ENCODE peak calls at places on chromosomes 6 and 20, in six cellular contexts. W is SK-N-SH, S is bronchial epithelial cell, L is IMR-90, V is esophagus muscularis mucosa, Q is AG09319. P is an unnamed sample.

GRCh38 chr20:3687655-3688054 is 5.8 kb upstream of the ADAM33 start:
- DNase-seq in Q (no peak), W (no peak), V (no peak), L (peak), S (peak), P (no peak)

GRCh38 chr20:63449796-63450730 is 22.4 kb downstream of the KCNQ2 start:
- DNase-seq in S (no peak), L (no peak), W (peak), V (no peak), Q (no peak), P (no peak)

GRCh38 chr20:50541606-50542041 is 31.4 kb downstream of the PTPN1 start:
- DNase-seq in L (no peak), W (no peak), V (no peak), S (no peak), Q (no peak), P (no peak)

GRCh38 chr6:52538921-52539354 is 37.9 kb downstream of the TRAM2 start:
- DNase-seq in S (no peak), Q (no peak), W (no peak), V (no peak), L (peak), P (no peak)

GRCh38 chr20:24640686-24641085 is 171.3 kb downstream of the SYNDIG1 start:
- DNase-seq in S (no peak), W (no peak), Q (no peak), L (no peak), V (no peak), P (no peak)

GRCh38 chr6:31541059-31541657 is 645 bp downstream of the DDX39B start:
- DNase-seq in V (no peak), Q (peak), L (peak), W (peak), S (peak), P (peak)

GRCh38 chr6:4323322-4323721 is 187.9 kb upstream of the ECI2 start:
- DNase-seq in L (no peak), W (no peak), V (no peak), S (no peak), Q (no peak), P (no peak)

GRCh38 chr20:330233-331149 is 5.1 kb downstream of the SOX12 start:
- DNase-seq in S (peak), L (peak), Q (no peak), W (peak), V (no peak), P (peak)

GRCh38 chr6:57078808-57079207 is 11.2 kb upstream of the ZNF451 start:
- DNase-seq in L (no peak), Q (no peak), S (no peak), V (no peak), W (no peak), P (no peak)

GRCh38 chr20:61292821-61293612 is 41.0 kb downstream of the CDH4 start:
- DNase-seq in Q (no peak), V (no peak), L (no peak), S (no peak), W (no peak), P (no peak)

GRCh38 chr20:49597825-49598395 is 30.0 kb upstream of the PTGIS start:
- DNase-seq in S (no peak), L (no peak), W (no peak), V (no peak), Q (no peak), P (no peak)

GRCh38 chr20:23144856-23145255 is 58.7 kb upstream of the CD93 start:
- DNase-seq in W (no peak), V (no peak), Q (no peak), L (no peak), S (no peak), P (no peak)

GRCh38 chr20:58111340-58112016 is 117.0 kb downstream of the ANKRD60 start:
- DNase-seq in V (peak), S (no peak), Q (no peak), L (no peak), W (no peak), P (no peak)

GRCh38 chr6:116282698-116283097 is 3.0 kb upstream of the TSPYL1 start:
- DNase-seq in L (peak), W (no peak), Q (no peak), S (no peak), V (no peak), P (no peak)

GRCh38 chr6:42193491-42193894 is 1.3 kb downstream of the GUCA1B start:
- DNase-seq in V (no peak), Q (no peak), L (no peak), S (peak), W (no peak), P (no peak)

GRCh38 chr20:39326050-39326449 is 363.9 kb downstream of the DHX35 start:
- DNase-seq in S (no peak), V (no peak), L (no peak), W (no peak), Q (no peak), P (no peak)

GRCh38 chr6:144150673-144151009 is 324 bp downstream of the STX11 start:
- DNase-seq in Q (no peak), S (peak), L (peak), V (no peak), W (no peak), P (peak)

GRCh38 chr6:152576525-152576924 is 60.6 kb downstream of the SYNE1 start:
- DNase-seq in L (no peak), V (no peak), Q (no peak), W (no peak), S (no peak), P (no peak)

GRCh38 chr6:130337534-130337933 is 28.3 kb upstream of the TMEM200A start:
- DNase-seq in W (no peak), S (no peak), L (no peak), Q (peak), V (no peak), P (no peak)

GRCh38 chr6:28816909-28817807 is 106.6 kb downstream of the TRIM27 start:
- DNase-seq in V (no peak), L (peak), W (no peak), S (peak), Q (no peak), P (peak)

GRCh38 chr6:111411046-111411445 is 72.0 kb downstream of the REV3L start:
- DNase-seq in L (no peak), S (no peak), Q (no peak), V (no peak), W (no peak), P (no peak)

GRCh38 chr20:43931976-43932375 is 17.3 kb downstream of the TOX2 start:
- DNase-seq in S (no peak), V (no peak), L (no peak), Q (no peak), W (no peak), P (no peak)

GRCh38 chr6:25579902-25580495 is 72.0 kb upstream of the SCGN start:
- DNase-seq in S (no peak), L (no peak), W (no peak), V (no peak), Q (no peak), P (no peak)

GRCh38 chr20:43409041-43409913 is 48.4 kb upstream of the SRSF6 start:
- DNase-seq in V (peak), Q (no peak), L (peak), W (peak), S (peak), P (peak)

GRCh38 chr6:113713665-113714064 is 143.5 kb upstream of the MARCKS start:
- DNase-seq in W (no peak), S (no peak), Q (no peak), L (no peak), V (no peak), P (no peak)

GRCh38 chr20:20095114-20095872 is 43.0 kb downstream of the CFAP61 start:
- DNase-seq in W (no peak), L (no peak), S (no peak), Q (no peak), V (no peak), P (no peak)

GRCh38 chr6:106168097-106168888 is 82.2 kb downstream of the PRDM1 start:
- DNase-seq in W (no peak), V (peak), S (no peak), Q (no peak), L (no peak), P (no peak)

GRCh38 chr6:105077592-105078463 is 102.0 kb downstream of the POPDC3 start:
- DNase-seq in L (peak), S (peak), Q (peak), W (peak), V (no peak), P (no peak)

GRCh38 chr20:32585011-32585518 is at the start of gene NOL4L:
- DNase-seq in Q (no peak), S (no peak), W (peak), L (no peak), V (no peak), P (peak)

GRCh38 chr20:63602321-63602720 is 24.6 kb downstream of the GMEB2 start:
- DNase-seq in V (no peak), W (no peak), L (no peak), Q (no peak), S (no peak), P (no peak)

GRCh38 chr20:1946762-1947534 is 46.9 kb downstream of the PDYN start:
- DNase-seq in V (no peak), S (peak), L (peak), W (no peak), Q (no peak), P (no peak)

GRCh38 chr6:30260036-30260504 is 46.9 kb upstream of the TRIM26 start:
- DNase-seq in Q (no peak), V (no peak), W (no peak), S (no peak), L (no peak), P (peak)

GRCh38 chr6:111585241-111585968 is 20.3 kb downstream of the TRAF3IP2 start:
- DNase-seq in Q (no peak), L (peak), S (peak), W (no peak), V (no peak), P (no peak)

GRCh38 chr6:3162565-3163247 is 5.4 kb upstream of the TUBB2A start:
- DNase-seq in L (peak), S (peak), W (peak), Q (no peak), V (no peak), P (peak)

GRCh38 chr20:17910828-17911294 is 57.7 kb downstream of the SNX5 start:
- DNase-seq in V (no peak), W (no peak), L (peak), Q (peak), S (peak), P (peak)
- TF ChIP-seq CTCF in V (no peak), W (no peak), L (peak), Q (no peak), S (no peak), P (no peak)

GRCh38 chr6:41190791-41191190 is 10.2 kb downstream of the TREML2 start:
- DNase-seq in L (no peak), V (no peak), Q (no peak), W (no peak), S (no peak), P (no peak)
- TF ChIP-seq CTCF in L (no peak), V (no peak), Q (no peak), W (no peak), S (no peak), P (no peak)

DNA sequence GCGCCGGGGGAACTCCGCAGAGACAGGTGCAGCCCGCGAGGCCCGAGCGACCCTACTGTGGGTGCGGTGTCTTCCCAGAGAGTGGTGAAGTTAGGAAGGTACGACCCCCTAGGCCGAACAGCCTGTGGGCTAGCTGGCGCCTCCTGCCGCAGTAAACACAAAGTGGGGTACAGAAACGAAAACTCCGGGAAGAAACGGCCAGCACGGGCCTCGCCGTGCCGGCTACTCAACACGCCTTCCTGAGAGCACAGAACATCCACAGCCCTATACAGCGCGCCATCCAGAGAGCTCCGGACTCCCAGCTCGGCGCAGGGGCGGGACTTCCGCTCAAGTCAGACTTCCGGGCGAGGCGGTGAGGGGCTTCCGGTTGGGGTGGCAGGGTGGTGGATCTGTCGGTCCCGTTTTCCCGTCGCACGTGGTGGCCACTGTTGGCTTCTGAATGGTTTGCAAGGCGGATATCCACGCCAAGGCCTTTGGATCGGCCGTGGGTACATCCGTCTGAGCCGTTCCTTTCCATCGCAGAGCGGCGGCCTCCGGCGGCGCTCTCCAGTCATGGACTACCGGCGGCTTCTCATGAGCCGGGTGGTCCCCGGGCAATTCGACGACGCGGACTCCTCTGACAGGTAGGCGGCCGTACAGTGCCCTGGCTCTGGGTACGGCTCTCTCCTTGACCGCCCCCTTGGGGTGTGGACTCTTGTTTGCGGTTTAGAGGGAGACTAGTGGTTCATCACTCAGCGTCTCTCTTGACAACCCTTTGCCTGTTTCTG is at the start of the genes CAGE1 and RIOK1:
- DNase-seq in L (peak), V (peak), S (peak), W (peak), Q (peak), P (peak)
- TF ChIP-seq CTCF in L (peak), V (peak), S (peak), W (peak), Q (no peak), P (no peak)

DNA sequence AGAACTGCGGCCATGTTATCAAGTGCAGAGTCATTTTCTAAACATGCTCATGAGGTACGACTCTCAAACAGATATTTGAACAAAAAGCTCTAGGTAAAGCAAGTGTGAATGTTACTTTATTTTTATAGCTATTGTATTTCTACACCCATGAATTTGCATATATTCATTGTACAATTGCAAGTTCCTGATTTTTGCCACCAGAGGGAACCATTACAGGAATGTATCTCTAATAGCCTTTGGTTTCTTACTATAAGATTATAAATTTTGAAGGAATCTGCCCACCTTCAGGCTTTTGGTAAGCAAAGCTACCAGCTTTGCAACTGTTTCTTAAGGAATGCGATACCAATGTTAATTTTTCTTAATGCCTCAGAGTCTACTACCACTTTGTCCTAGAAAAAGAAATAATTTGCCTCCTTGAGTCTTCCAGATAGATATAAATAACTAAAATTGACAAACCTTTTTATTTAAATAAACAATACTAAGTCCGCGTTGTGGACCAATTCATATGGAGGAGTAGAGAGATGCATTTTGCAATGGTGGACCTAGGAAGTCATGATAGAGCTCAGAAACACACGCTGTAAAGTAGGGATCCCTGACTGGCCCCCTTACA is 125.4 kb upstream of the SAMD5 start:
- DNase-seq in L (peak), Q (no peak), W (no peak), S (peak), V (no peak), P (no peak)
- TF ChIP-seq CTCF in L (peak), Q (peak), W (peak), S (peak), V (peak), P (peak)